ENCODE peak calls at places on chromosomes 12 and 14, in six cellular contexts. R, U, K, V, Y and P are unnamed samples.
A peak's percentile ranks its signal among the peaks of the same experiment; 100 is the strongest.

GRCh38 chr12:60035835-60036234 is 440.0 kb downstream of the SLC16A7 start:
- DNase-seq in Y (no peak), R (no peak), V (no peak), K (no peak), U (no peak), P (no peak)

GRCh38 chr12:86660488-86661171 is 404.4 kb upstream of the MGAT4C start:
- DNase-seq in R (no peak), V (no peak), Y (no peak), K (no peak), U (no peak), P (no peak)

GRCh38 chr12:71721781-71722511 is 32.7 kb upstream of the RAB21 start:
- DNase-seq in R (no peak), U (no peak), V (no peak), Y (peak; percentile 44), K (no peak), P (no peak)

GRCh38 chr14:77037886-77038511 is 9.5 kb upstream of the IRF2BPL start:
- DNase-seq in V (peak; percentile 39), U (no peak), R (no peak), K (peak; percentile 64), Y (no peak), P (no peak)

GRCh38 chr14:68395585-68395984 is 397.3 kb downstream of the ZFP36L1 start:
- DNase-seq in R (no peak), V (peak; percentile 34), Y (no peak), U (no peak), K (no peak), P (no peak)

GRCh38 chr12:121388421-121388981 is 11.4 kb upstream of the RNF34 start:
- DNase-seq in Y (no peak), R (no peak), K (no peak), V (no peak), U (no peak), P (no peak)

GRCh38 chr12:7374423-7375144 is 69.4 kb downstream of the CD163L1 start:
- DNase-seq in U (peak; percentile 20), K (peak; percentile 57), V (peak; percentile 24), R (peak; percentile 15), Y (peak; percentile 59), P (peak; percentile 85)

GRCh38 chr14:22303589-22304195 is 285.3 kb downstream of the DAD1 start:
- DNase-seq in Y (no peak), R (no peak), V (no peak), U (no peak), K (no peak), P (no peak)

GRCh38 chr12:132575661-132576060 is 34.7 kb downstream of the LRCOL1 start:
- DNase-seq in Y (no peak), K (no peak), R (no peak), U (no peak), V (no peak), P (no peak)

GRCh38 chr12:95762123-95762785 is 28.3 kb downstream of the NTN4 start:
- DNase-seq in R (no peak), V (no peak), K (no peak), U (no peak), Y (no peak), P (peak; percentile 68)

GRCh38 chr12:94618995-94619695 is 31.2 kb downstream of the TMCC3 start:
- DNase-seq in U (no peak), R (no peak), K (peak; percentile 72), Y (no peak), V (no peak), P (no peak)

GRCh38 chr14:32576088-32576795 is 247.1 kb downstream of the AKAP6 start:
- DNase-seq in Y (peak; percentile 45), V (no peak), K (peak; percentile 73), R (no peak), U (no peak), P (peak; percentile 53)

GRCh38 chr12:56029166-56029519 is 8.3 kb downstream of the IKZF4 start:
- DNase-seq in Y (no peak), U (no peak), K (no peak), R (no peak), V (no peak), P (no peak)

GRCh38 chr12:106409898-106410297 is 52.4 kb downstream of the POLR3B start:
- DNase-seq in V (no peak), K (no peak), R (no peak), U (no peak), Y (no peak), P (no peak)

GRCh38 chr12:124087251-124088141 is 114.5 kb downstream of the ZNF664 start:
- DNase-seq in R (no peak), V (no peak), K (no peak), U (no peak), Y (no peak), P (no peak)

GRCh38 chr12:120849765-120850164 is 54.4 kb downstream of the SPPL3 start:
- DNase-seq in U (no peak), Y (no peak), R (no peak), K (no peak), V (no peak), P (no peak)

GRCh38 chr12:93862424-93862823 is 185.2 kb downstream of the CRADD start:
- DNase-seq in Y (no peak), R (no peak), U (no peak), K (no peak), V (no peak), P (no peak)

DNA sequence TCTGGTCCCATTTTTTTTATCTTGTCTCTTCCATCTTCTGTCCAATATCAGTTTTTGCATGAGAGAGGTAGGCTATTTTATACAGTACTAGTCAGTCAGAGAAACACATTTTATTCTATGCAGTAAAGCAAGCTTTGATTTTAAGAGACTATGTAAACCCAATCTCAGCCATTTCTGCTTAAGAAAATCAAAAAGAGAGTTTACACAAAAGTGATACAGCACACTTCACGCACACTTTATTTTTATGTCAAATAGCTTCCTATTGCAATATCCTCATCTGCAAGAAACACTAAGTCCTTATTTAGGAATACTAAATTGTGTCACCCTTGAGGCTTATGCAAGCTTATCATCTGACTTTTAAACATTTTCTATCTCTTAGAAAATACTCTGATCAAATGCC is 78.3 kb downstream of the MED13L start:
- DNase-seq in R (no peak), K (no peak), Y (no peak), V (no peak), U (no peak), P (no peak)
- H3K4me1 ChIP-seq in R (no peaks in the 10 kb centered on the region), K (no peaks in the 10 kb centered on the region), Y (peaks cover 32% of the 10 kb centered on the region), V (peaks cover 65% of the 10 kb centered on the region), U (no peaks in the 10 kb centered on the region), P (peaks cover 7% of the 10 kb centered on the region)

GRCh38 chr12:51820721-51821422 is 27.6 kb downstream of the FIGNL2 start:
- DNase-seq in R (no peak), K (peak; percentile 86), U (peak; percentile 72), Y (peak; percentile 58), V (peak; percentile 64), P (peak; percentile 83)
- TF ChIP-seq CTCF in R (no peak), K (no peak), U (peak; percentile 57), Y (peak; percentile 62), V (no peak), P (peak; percentile 60)

GRCh38 chr12:117043598-117043901 is 55.7 kb downstream of the TESC start:
- DNase-seq in Y (no peak), V (no peak), K (no peak), U (no peak), R (no peak), P (no peak)

GRCh38 chr12:117045175-117045997 is 53.8 kb downstream of the TESC start:
- DNase-seq in K (no peak), V (peak; percentile 19), U (no peak), R (no peak), Y (no peak), P (no peak)

GRCh38 chr12:117045998-117046374 is 53.2 kb downstream of the TESC start:
- DNase-seq in V (no peak), K (no peak), Y (no peak), R (no peak), U (no peak), P (no peak)

GRCh38 chr12:117044311-117044710 is 54.9 kb downstream of the TESC start:
- DNase-seq in K (no peak), V (peak; percentile 19), R (no peak), Y (no peak), U (no peak), P (no peak)

GRCh38 chr12:117044790-117045174 is 54.4 kb downstream of the TESC start:
- DNase-seq in Y (no peak), U (no peak), K (no peak), V (peak; percentile 29), R (no peak), P (no peak)
- H3K4me3 ChIP-seq in Y (no peak overlapping the region), U (no peak overlapping the region), K (no peak overlapping the region), V (no peak overlapping the region), R (no peak overlapping the region), P (no peak overlapping the region)

DNA sequence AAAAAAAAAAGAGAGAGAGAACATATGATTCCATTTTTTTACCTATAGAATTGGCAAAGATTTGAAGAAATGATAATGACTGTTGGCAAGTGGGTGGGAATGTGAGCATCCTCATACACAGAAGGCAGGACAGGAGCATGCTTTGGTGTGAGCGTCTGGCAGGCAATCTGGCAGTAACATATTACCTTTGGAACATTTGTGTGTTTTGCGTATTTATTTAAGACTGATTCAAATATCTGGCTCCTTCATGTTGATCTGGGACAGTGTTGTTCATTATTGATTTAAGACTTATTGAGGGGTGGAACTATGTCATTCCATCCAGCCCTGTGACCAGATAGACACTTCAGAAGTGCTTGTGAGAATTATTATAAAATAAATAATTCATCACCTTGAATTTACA is 53.1 kb downstream of the PPP1R36 start:
- DNase-seq in U (no peak), K (no peak), V (no peak), R (no peak), Y (no peak), P (no peak)
- H3K4me1 ChIP-seq in U (no peaks in the 10 kb centered on the region), K (no peaks in the 10 kb centered on the region), V (no peaks in the 10 kb centered on the region), R (no peaks in the 10 kb centered on the region), Y (no peaks in the 10 kb centered on the region), P (peaks cover 4% of the 10 kb centered on the region)

GRCh38 chr14:25833341-25834121 is 764.3 kb downstream of the NOVA1 start:
- DNase-seq in V (peak; percentile 20), U (no peak), Y (peak; percentile 24), K (no peak), R (no peak), P (peak; percentile 47)
- TF ChIP-seq CTCF in V (no peak), U (peak; percentile 34), Y (peak; percentile 41), K (no peak), R (no peak), P (peak; percentile 44)

GRCh38 chr14:100898465-100898864 is 5.1 kb downstream of the RTL1 start:
- DNase-seq in K (no peak), Y (no peak), U (no peak), R (no peak), V (no peak), P (no peak)

GRCh38 chr14:100900837-100901390 is 2.6 kb downstream of the RTL1 start:
- DNase-seq in K (peak; percentile 44), U (no peak), V (no peak), Y (peak; percentile 44), R (no peak), P (peak; percentile 79)

GRCh38 chr14:100898935-100899840 is 4.3 kb downstream of the RTL1 start:
- DNase-seq in K (peak; percentile 41), R (no peak), Y (no peak), U (no peak), V (no peak), P (no peak)

GRCh38 chr14:100901391-100902183 is 1.9 kb downstream of the RTL1 start:
- DNase-seq in V (no peak), U (no peak), Y (no peak), R (no peak), K (peak; percentile 32), P (no peak)

GRCh38 chr14:100899841-100900771 is 3.4 kb downstream of the RTL1 start:
- DNase-seq in R (no peak), K (peak; percentile 34), Y (no peak), U (no peak), V (no peak), P (no peak)
- H3K4me3 ChIP-seq in R (no peak overlapping the region), K (no peak overlapping the region), Y (no peak overlapping the region), U (no peak overlapping the region), V (no peak overlapping the region), P (no peak overlapping the region)